ENCODE peak calls at places on chromosomes 6 and 20, in ten cellular contexts. Y is spleen, B is GM12878, D is Panc1, S is sigmoid colon, E is stomach, I is HepG2, H is endothelial cell of umbilical vein, U is K562, Q is HCT116. V is an unnamed sample.

GRCh38 chr6:452301-453067 is 60.9 kb downstream of the IRF4 start:
- DNase-seq in S (no peak), Q (no peak), B (no peak), H (no peak), U (no peak), E (no peak), Y (no peak), I (no peak), D (no peak), V (no peak)

GRCh38 chr20:9228774-9229450 is 160.0 kb downstream of the PLCB4 start:
- DNase-seq in B (no peak), H (no peak), D (no peak), U (no peak), I (no peak), Y (no peak), E (no peak), Q (no peak), S (no peak), V (no peak)

GRCh38 chr20:5714261-5715041 is 35.8 kb upstream of the SHLD1 start:
- DNase-seq in U (peak; percentile 30), B (no peak), D (no peak), I (peak; percentile 100), H (peak; percentile 77), E (no peak), Q (no peak), S (no peak), Y (no peak), V (no peak)

GRCh38 chr6:79461205-79461604 is 76.0 kb downstream of the LCA5 start:
- DNase-seq in S (no peak), I (peak; percentile 71), E (no peak), U (no peak), Y (no peak), H (no peak), B (no peak), D (no peak), Q (no peak), V (no peak)

GRCh38 chr6:33445020-33445676 is 9.2 kb upstream of the ZBTB9 start:
- DNase-seq in S (no peak), E (no peak), Y (no peak), H (no peak), D (no peak), Q (no peak), B (no peak), U (no peak), I (no peak), V (no peak)

GRCh38 chr20:15937179-15937578 is 636.1 kb downstream of the KIF16B start:
- DNase-seq in U (no peak), B (peak; percentile 43), Q (no peak), Y (no peak), I (no peak), E (no peak), D (no peak), H (no peak), S (no peak), V (peak; percentile 10)

GRCh38 chr20:51628533-51629398 is 86.2 kb upstream of the NFATC2 start:
- DNase-seq in S (no peak), B (no peak), I (peak; percentile 90), H (peak; percentile 93), Q (no peak), E (no peak), Y (no peak), U (no peak), D (no peak), V (no peak)

GRCh38 chr6:109455161-109455501 is 441 bp downstream of the MICAL1 start:
- DNase-seq in U (no peak), I (no peak), Q (no peak), Y (peak; percentile 92), S (no peak), H (peak; percentile 22), E (no peak), B (no peak), D (no peak), V (no peak)

GRCh38 chr6:13091192-13091591 is 237.1 kb downstream of the TBC1D7 start:
- DNase-seq in I (no peak), D (no peak), Y (no peak), Q (no peak), S (no peak), B (no peak), E (no peak), H (no peak), U (no peak), V (no peak)

GRCh38 chr20:51815383-51816076 is 13.2 kb upstream of the SALL4 start:
- DNase-seq in H (no peak), D (no peak), I (peak; percentile 53), U (no peak), Q (no peak), B (no peak), E (no peak), S (no peak), Y (no peak), V (no peak)

GRCh38 chr20:53608456-53609413 is 15.1 kb upstream of the ZNF217 start:
- DNase-seq in U (peak; percentile 94), E (peak; percentile 29), H (no peak), B (no peak), Q (no peak), D (no peak), S (no peak), Y (peak; percentile 81), I (no peak), V (no peak)

GRCh38 chr6:79750806-79751205 is 119.7 kb downstream of the SH3BGRL2 start:
- DNase-seq in E (no peak), S (no peak), U (no peak), Y (no peak), H (no peak), I (no peak), Q (no peak), B (no peak), D (no peak), V (no peak)

GRCh38 chr6:117906905-117907599 is at the start of gene SLC35F1:
- DNase-seq in S (no peak), I (peak; percentile 5), D (no peak), Q (no peak), E (peak; percentile 40), H (peak; percentile 31), U (peak; percentile 26), Y (no peak), B (no peak), V (peak; percentile 84)
- H3K4me3 ChIP-seq in S (peak within 1 kb of the TSS; percentile 63), I (peak within 1 kb of the TSS; percentile 59), D (peak within 1 kb of the TSS; percentile 34), Q (no peak within 1 kb of the TSS), E (peak within 1 kb of the TSS; percentile 62), H (peak within 1 kb of the TSS; percentile 37), U (peak within 1 kb of the TSS; percentile 28), Y (peak within 1 kb of the TSS; percentile 30), B (peak within 1 kb of the TSS; percentile 50), V (peak within 1 kb of the TSS; percentile 65)

DNA sequence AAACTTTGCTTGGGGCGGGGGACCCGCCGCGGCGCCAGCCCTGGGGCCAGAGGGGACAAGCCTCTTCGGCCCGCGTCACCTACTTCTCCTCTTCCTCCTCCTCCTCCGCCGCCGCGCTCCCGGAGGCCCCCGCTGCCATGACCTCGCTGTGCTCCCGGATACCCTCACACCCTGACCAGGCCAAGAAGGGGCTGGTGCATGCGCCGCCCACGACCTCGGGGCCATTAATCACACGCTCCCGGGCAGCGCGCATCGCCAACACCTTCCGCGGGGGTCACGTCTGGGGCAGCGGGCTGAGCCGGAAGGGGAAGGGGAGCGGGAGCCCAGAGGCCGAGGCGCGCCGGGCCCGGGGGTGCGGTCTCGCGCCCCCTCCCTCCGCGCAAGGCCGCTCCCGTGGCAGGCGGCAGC is 350 bp upstream of the CNR1 start:
- DNase-seq in E (no peak), U (peak; percentile 6), H (no peak), Q (no peak), Y (peak; percentile 85), D (no peak), B (no peak), I (no peak), S (no peak), V (no peak)
- TF ChIP-seq POLR2AphosphoS5 in E (no peak), U (no peak), H (no peak), Q (no peak), Y (peak; percentile 47), D (no peak), B (no peak), I (no peak), S (no peak), V (no peak)

GRCh38 chr6:165987483-165988305 is 180.0 kb downstream of the TBXT start:
- DNase-seq in Y (no peak), U (peak; percentile 8), B (no peak), Q (no peak), D (no peak), S (peak; percentile 98), H (no peak), E (peak; percentile 54), I (no peak), V (no peak)
- H3K4me3 ChIP-seq in Y (no peak overlapping the region), U (no peak overlapping the region), B (no peak overlapping the region), Q (no peak overlapping the region), D (peak overlapping the region; percentile 27), S (peak overlapping the region; percentile 66), H (no peak overlapping the region), E (peak overlapping the region; percentile 49), I (no peak overlapping the region), V (peak overlapping the region; percentile 65)

GRCh38 chr6:45949256-45949655 is 66.4 kb downstream of the CLIC5 start:
- DNase-seq in Y (no peak), E (no peak), U (no peak), I (no peak), D (no peak), S (no peak), B (no peak), Q (no peak), H (no peak), V (no peak)

GRCh38 chr6:45952546-45952945 is 63.1 kb downstream of the CLIC5 start:
- DNase-seq in S (no peak), H (no peak), B (no peak), D (no peak), Q (no peak), E (no peak), U (no peak), I (no peak), Y (no peak), V (no peak)

GRCh38 chr6:45951291-45951690 is 64.4 kb downstream of the CLIC5 start:
- DNase-seq in U (no peak), Q (no peak), H (no peak), S (no peak), D (no peak), I (no peak), E (no peak), Y (no peak), B (no peak), V (no peak)

GRCh38 chr6:45955597-45955996 is 60.1 kb downstream of the CLIC5 start:
- DNase-seq in Y (no peak), Q (no peak), E (no peak), B (no peak), U (no peak), S (no peak), D (no peak), I (no peak), H (no peak), V (no peak)

DNA sequence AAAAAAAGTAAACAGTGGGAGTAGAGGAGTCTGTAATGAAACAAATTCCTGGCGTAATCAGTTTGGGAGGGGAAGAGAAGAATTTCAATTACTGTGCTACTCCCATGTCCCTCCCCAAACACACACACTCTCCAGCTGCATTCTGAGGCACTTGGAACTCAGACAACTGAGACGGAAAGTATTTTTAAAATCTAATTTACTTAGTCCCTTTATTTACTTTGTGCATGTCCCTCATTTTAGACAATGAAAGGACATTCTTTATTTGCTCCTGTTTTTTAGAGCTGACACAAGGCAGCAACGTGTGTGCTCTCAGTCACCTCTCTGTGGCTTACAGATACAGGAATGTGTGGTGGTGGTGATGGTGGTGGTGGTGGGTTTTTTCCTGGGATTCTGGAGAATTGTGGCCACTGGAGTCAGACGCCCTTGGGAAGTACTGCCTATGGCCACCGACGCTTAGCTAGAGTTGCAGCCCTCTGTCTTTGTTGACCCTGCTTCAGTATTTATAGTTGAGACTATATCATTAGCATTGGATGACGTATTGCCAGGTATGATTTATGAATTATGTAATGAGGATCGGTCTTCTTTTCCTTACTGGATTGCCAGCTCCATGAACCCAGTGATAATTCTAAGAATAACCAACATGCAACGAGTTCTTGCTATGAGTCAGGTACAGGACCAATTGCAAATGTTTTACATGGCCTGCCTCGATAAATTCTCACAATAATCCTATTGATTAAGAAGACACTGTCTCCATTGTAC is 63.7 kb downstream of the CLIC5 start:
- DNase-seq in Q (no peak), D (no peak), Y (no peak), S (no peak), B (no peak), U (no peak), H (no peak), E (no peak), I (no peak), V (no peak)
- TF ChIP-seq POLR2AphosphoS5 in Q (no peak), D (no peak), Y (no peak), S (no peak), B (no peak), U (no peak), H (no peak), E (no peak), I (no peak), V (no peak)

V was measured in esophagus muscularis mucosa.